ENCODE peak calls at places on chromosomes 7 and 10, in four cellular contexts. Z is upper lobe of right lung, I is lower lobe of right lung, Y is heart left ventricle. T is an unnamed sample.

GRCh38 chr10:110504111-110504735 is 6.5 kb downstream of the DUSP5 start:
- DNase-seq in Z (no peak), I (peak), Y (peak), T (no peak)

GRCh38 chr7:87784424-87784823 is 91.7 kb downstream of the SLC25A40 start:
- DNase-seq in Z (no peak), I (no peak), Y (no peak), T (peak)

GRCh38 chr7:139720705-139721231 is 57.0 kb downstream of the HIPK2 start:
- DNase-seq in Z (no peak), I (no peak), Y (no peak), T (peak)

GRCh38 chr7:2872296-2872874 is 28.3 kb upstream of the GNA12 start:
- DNase-seq in Z (no peak), I (no peak), Y (no peak), T (no peak)

GRCh38 chr10:75634947-75635346 is 203.5 kb downstream of the LRMDA start:
- DNase-seq in Z (no peak), I (no peak), Y (no peak), T (no peak)

GRCh38 chr7:29764227-29764626 is 42.1 kb upstream of the WIPF3 start:
- DNase-seq in Z (no peak), I (no peak), Y (no peak), T (peak)

GRCh38 chr7:78111384-78111783 is 312.8 kb downstream of the PHTF2 start:
- DNase-seq in Z (no peak), I (no peak), Y (no peak), T (no peak)

GRCh38 chr7:128759274-128759673 is 16.3 kb downstream of the OPN1SW start:
- DNase-seq in Z (no peak), I (no peak), Y (no peak), T (no peak)

GRCh38 chr7:1225462-1226154 is 7.1 kb upstream of the UNCX start:
- DNase-seq in Z (no peak), I (no peak), Y (no peak), T (no peak)

GRCh38 chr10:49197171-49197570 is 9.0 kb upstream of the TMEM273 start:
- DNase-seq in Z (no peak), I (no peak), Y (no peak), T (no peak)

GRCh38 chr7:88401009-88401623 is 94.4 kb upstream of the STEAP4 start:
- DNase-seq in Z (no peak), I (no peak), Y (no peak), T (peak)

GRCh38 chr7:80766724-80767123 is 128.3 kb downstream of the CD36 start:
- DNase-seq in Z (no peak), I (no peak), Y (no peak), T (no peak)

GRCh38 chr10:21526184-21526951 is 886 bp upstream of the SKIDA1 start:
- DNase-seq in Z (peak), I (peak), Y (peak), T (peak)

GRCh38 chr10:110774069-110775021 is 97.4 kb upstream of the PDCD4 start:
- DNase-seq in Z (no peak), I (no peak), Y (no peak), T (no peak)

GRCh38 chr10:56679578-56679977 is 318.5 kb upstream of the ZWINT start:
- DNase-seq in Z (no peak), I (no peak), Y (no peak), T (no peak)

GRCh38 chr7:108057951-108058391 is 55.0 kb upstream of the LAMB1 start:
- DNase-seq in Z (no peak), I (no peak), Y (no peak), T (no peak)

GRCh38 chr7:107972986-107973385 is 30.0 kb downstream of the LAMB1 start:
- DNase-seq in Z (no peak), I (no peak), Y (no peak), T (no peak)

GRCh38 chr7:64867863-64868440 is 35.1 kb upstream of the ZNF273 start:
- DNase-seq in Z (no peak), I (no peak), Y (no peak), T (no peak)

GRCh38 chr7:101126651-101127459 is at the start of gene SERPINE1:
- DNase-seq in Z (peak), I (peak), Y (peak), T (peak)

DNA sequence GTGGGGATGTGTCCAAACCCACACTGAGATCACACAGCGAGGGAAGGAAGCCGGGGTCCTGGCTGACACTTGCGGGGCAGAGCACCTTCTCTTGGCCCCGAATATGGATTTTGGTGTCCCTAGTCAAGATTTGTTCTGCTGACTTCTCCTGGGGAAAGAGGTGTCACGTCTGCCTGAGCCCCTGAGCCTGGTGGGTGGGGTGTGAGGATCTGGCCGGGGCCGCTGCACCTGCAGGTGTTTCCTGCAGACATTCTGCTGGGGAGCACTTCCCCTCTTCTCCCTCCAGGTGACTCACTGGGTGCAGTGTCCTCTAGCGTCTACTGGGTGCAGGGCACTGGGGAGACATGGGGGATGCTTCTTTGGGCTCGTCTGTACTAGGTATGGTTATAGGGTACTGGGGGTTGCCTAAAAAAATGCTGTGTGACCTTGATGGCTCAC is 99.2 kb downstream of the GRK5 start:
- DNase-seq in Z (no peak), I (no peak), Y (no peak), T (no peak)
- H3K4me3 ChIP-seq in Z (no peak), I (peak), Y (no peak), T (no peak)

DNA sequence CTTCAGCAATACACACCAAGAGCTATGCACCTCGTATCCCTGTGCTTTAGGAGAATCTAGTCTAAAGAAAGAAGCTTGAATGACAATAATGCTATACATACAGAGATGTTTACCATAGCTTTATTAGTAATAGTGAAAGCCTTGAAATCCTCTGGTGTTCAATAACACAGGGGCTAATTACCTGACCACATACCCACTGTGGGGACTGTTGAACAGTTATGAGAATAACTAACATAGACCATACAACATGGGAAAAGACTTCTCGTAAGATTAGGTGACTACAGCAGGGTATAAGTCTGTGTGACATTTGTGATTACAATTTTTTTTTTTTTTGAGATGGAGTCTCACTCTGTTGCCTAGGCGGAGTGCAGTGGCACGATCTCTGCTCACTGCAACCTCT is 111.0 kb downstream of the SORBS1 start:
- DNase-seq in Z (no peak), I (no peak), Y (no peak), T (no peak)
- H3K27ac ChIP-seq in Z (no peak), I (no peak), Y (peak), T (no peak)

DNA sequence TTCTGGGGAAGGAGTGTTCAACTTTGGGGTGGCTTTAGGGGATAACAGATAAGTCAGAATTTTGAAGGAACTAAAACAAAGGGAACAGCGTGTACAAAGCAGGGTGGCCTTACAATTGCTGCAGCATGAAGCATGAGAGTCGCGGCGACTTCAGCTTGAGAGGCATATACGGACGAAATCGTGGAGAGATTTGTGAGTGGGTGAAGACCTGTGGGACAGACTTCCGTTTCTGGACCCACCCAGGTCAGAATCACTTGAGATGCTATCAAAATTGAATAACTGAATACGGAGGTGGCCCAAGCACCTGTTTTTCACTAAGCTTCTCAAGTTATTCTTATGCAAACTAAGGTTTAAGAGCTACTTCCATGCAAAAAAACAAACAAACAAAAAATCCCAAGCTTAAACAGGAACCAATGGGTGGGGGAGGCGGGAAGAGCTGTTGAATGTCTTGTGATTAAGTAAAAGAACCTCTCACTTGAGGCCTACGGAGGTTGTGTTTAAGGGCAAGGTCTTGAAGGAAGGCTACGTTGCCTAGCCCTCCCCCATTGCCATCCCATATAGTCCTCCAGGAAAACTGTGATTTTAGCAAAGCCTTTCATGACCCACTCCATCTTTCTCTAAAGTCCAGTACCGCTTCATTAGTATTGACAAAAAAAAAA is 1.4 kb upstream of the TRIM24 start:
- DNase-seq in Z (no peak), I (no peak), Y (no peak), T (no peak)
- H3K4me3 ChIP-seq in Z (no peak), I (no peak), Y (no peak), T (no peak)

GRCh38 chr7:18166002-18166401 is 138.4 kb upstream of the PRPS1L1 start:
- DNase-seq in Z (no peak), I (no peak), Y (no peak), T (no peak)
- H3K27ac ChIP-seq in Z (no peak), I (no peak), Y (no peak), T (no peak)

GRCh38 chr7:116501425-116502167 is 2.1 kb downstream of the CAV2 start:
- DNase-seq in Z (no peak), I (no peak), Y (peak), T (peak)
- H3K4me3 ChIP-seq in Z (peak), I (peak), Y (peak), T (peak)

DNA sequence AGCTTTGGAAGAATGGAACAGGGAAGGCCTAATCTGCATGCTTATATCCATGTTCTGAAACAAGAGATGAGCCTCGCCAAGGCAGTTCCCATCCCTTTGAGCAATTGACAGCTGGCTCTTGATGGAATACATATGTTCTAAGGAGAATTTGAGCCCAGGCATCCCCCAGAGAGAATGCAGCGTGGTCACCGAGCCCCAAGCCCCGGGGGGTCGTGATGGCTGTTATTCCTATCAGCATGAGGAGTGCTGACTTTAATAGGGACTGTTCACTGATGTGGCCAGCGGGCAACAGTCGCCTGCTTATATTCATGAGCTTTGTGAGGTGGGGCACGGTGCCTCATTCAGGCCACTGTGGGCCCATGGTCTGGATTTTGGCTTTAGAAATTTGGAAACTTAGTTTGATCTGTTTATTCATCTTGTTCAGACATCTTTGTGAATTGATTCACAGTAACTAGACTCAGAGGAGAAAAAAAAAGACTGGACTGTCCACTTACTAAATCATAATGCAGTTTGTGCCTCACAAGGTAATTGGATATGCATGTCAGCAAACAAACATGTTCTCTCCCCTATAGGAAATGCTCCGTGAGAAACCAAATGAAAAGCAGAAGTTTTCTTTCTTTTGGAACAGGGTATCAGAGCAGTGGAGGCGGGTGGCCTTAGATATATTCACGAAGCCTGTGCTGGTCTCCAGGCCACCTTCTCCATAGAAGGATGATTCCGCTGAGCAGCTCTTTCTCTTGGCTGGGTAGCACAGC is 204.9 kb downstream of the CCDC3 start:
- DNase-seq in Z (no peak), I (no peak), Y (no peak), T (peak)
- H3K27ac ChIP-seq in Z (no peak), I (no peak), Y (no peak), T (no peak)

DNA sequence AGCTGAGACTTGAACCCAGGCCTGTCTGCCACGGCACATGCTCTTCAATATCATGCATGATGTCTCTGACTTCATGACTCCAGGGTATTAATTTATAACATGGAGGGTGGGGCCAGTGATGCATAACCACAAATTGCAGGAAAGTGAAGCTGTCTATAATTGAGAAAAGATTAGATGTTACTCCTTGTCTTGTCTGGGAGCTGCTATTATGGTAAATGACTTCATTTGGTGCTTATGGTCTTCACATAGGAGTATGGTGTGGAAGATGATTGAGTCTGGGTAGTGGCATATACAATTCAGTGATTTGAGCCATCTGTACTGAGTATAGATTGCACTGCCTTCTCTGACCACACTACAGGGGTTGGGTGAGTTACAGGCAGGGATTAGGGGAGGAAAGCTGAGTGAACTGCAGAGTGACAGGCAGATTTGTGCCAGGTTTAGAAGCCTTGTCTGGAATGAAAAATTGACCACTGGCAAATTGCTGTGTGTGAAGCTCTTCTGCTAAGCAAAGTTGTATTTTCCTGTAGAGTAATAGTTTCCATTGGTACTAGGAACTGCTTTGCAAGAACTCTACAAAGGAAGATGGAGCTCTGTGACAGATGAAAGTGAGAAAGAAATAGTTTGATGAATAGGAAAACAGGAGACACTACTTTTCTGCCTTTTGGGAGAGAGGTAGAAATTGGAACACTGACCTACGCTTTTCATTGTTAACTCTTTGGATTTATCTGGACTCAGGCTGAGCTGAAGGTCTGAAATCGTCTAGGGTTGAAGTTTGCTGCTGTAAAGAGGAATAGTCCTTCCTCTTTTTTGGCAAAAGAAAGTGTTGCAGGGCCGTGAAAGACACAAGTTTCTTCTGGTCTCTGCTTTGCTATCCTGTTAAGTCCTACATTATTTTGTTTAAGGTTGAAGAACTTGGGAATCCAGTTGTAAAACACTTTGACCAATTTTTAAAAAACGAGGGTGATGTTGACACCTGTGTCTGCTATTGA is 2.7 kb downstream of the SND1 start:
- DNase-seq in Z (no peak), I (no peak), Y (no peak), T (peak)
- H3K4me3 ChIP-seq in Z (no peak), I (no peak), Y (no peak), T (peak)

T was measured in A673.